ENCODE peak calls at places on chromosome 22, in four cellular contexts. I is HepG2, E is K562, H is WTC11. N is an unnamed sample.

GRCh38 chr22:22045576-22046335 is 63.2 kb upstream of the TOP3B start:
- DNase-seq in E (no peak), I (no peak), H (no peak), N (no peak)

GRCh38 chr22:22888509-22889353 is 1.1 kb downstream of the IGLL5 start:
- DNase-seq in I (no peak), E (peak), H (no peak), N (no peak)

GRCh38 chr22:41524283-41524682 is 20.0 kb downstream of the POLR3H start:
- DNase-seq in E (no peak), H (no peak), I (no peak), N (no peak)

GRCh38 chr22:27980424-27981148 is 61.5 kb upstream of the PITPNB start:
- DNase-seq in H (peak), I (no peak), E (peak), N (no peak)

GRCh38 chr22:50014053-50014501 is 1.5 kb upstream of the IL17REL start:
- DNase-seq in H (no peak), E (no peak), I (no peak), N (no peak)

GRCh38 chr22:23184764-23185113 is 4.4 kb downstream of the BCR start:
- DNase-seq in H (no peak), E (no peak), I (no peak), N (no peak)

GRCh38 chr22:41668971-41669911 is 19.4 kb downstream of the SNU13 start:
- DNase-seq in E (no peak), I (no peak), H (no peak), N (no peak)

GRCh38 chr22:45731798-45732495 is 60.3 kb downstream of the ATXN10 start:
- DNase-seq in I (peak), E (no peak), H (no peak), N (no peak)

GRCh38 chr22:26168199-26168915 is 905 bp upstream of the SEZ6L start:
- DNase-seq in H (no peak), I (no peak), E (no peak), N (no peak)

GRCh38 chr22:24950272-24950902 is 2.1 kb upstream of the KIAA1671 start:
- DNase-seq in I (peak), H (peak), E (no peak), N (peak)

GRCh38 chr22:41256254-41256897 is 15.6 kb upstream of the CHADL start:
- DNase-seq in E (no peak), H (no peak), I (no peak), N (no peak)

DNA sequence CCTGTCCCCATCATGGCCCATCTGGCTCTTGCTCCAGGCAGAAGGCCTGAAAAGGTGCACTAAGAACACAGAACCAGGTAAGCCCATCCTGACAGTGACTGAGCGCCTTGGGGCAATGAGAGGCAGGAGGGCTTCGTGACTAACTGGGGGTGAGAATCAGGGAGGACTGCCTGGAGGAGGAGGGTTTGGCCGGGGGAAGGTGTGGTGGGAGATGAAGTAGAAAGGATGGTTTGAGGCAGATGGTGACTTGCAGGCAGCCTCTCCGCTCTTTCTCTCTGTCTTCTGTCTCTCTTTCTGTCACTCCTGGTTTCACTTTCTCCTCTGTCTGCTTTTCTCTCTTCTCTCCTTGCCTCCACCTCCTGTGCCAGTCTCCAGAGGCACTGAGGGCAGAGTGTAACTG is 60.8 kb downstream of the CACNA1I start:
- DNase-seq in E (no peak), I (no peak), H (no peak), N (no peak)
- TF ChIP-seq ELF4 in E (no peak), I (no peak), H (no peak), N (no peak)

DNA sequence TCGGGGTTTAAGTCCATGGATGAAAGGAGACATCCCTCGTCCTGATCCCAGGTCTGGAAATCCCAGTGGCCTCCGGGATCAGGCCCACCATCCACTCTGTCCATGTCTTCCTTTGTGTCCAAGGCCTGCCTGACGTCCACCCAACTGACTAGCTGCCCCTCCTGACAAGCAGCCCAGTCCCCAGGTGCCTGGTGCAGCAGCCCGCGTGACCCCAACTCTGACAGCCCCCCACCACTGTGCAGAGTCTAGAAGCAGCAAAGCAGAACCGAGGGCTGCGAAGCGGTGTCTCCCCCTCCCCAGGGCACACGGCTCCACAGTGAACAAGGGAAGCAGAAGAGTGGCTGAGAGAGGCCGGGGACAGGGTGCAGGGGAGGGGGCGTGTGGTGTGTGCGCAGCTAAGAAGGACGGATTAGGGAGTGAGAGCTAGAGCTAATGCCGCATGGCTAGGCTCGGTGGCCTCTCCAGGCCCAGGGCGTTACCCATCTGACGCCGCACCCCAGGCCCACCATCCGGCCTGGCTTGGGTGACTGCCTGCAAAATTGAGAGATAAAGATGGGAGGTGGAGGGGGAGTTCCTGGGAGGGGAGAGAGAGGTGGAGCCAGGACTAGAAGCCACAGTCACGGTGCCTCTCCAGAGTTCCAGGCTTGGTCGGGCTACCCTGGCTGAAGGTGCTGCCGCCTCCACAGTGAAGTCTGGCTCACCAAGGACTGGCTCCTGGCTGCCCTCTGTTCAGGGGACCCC is 16.6 kb upstream of the BAIAP2L2 start:
- DNase-seq in E (peak), I (no peak), H (no peak), N (no peak)
- TF ChIP-seq ELF4 in E (peak), I (no peak), H (no peak), N (no peak)

GRCh38 chr22:33539202-33539901 is 380.9 kb downstream of the LARGE1 start:
- DNase-seq in I (peak), E (no peak), H (no peak), N (no peak)

GRCh38 chr22:33542153-33542552 is 378.1 kb downstream of the LARGE1 start:
- DNase-seq in E (no peak), I (peak), H (no peak), N (no peak)

GRCh38 chr22:33542722-33543121 is 377.6 kb downstream of the LARGE1 start:
- DNase-seq in H (no peak), E (no peak), I (no peak), N (no peak)

GRCh38 chr22:33539902-33540751 is 380.1 kb downstream of the LARGE1 start:
- DNase-seq in I (peak), E (no peak), H (no peak), N (no peak)

DNA sequence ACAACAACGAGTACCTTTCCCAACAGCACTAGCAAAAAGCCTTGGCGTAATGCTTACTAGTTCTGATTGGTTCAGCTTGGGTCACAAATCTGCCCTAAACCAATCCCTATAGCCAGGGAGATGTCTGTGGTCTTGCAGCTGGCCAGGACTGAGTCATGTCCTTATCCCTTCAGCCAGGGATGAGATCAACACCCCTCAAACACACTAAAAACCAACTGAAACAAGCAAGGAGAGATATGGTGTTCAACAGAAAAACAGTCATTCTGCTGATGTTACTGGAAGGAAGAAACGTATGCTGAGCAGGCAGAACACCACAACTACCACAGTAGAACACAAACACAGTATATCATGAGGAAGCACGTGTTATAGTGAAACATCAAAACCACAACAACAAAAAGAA is 375.6 kb downstream of the LARGE1 start:
- DNase-seq in I (no peak), E (no peak), H (no peak), N (no peak)
- TF ChIP-seq ELF4 in I (no peak), E (no peak), H (no peak), N (no peak)

GRCh38 chr22:37199103-37199838 is 11.2 kb upstream of the C1QTNF6 start:
- DNase-seq in H (peak), E (peak), I (peak), N (peak)
- TF ChIP-seq ELF4 in H (no peak), E (no peak), I (no peak), N (peak)

GRCh38 chr22:48938741-48939140 is 888.9 kb downstream of the BRD1 start:
- DNase-seq in I (no peak), H (no peak), E (no peak), N (no peak)

GRCh38 chr22:48940988-48941902 is 886.4 kb downstream of the BRD1 start:
- DNase-seq in H (no peak), I (no peak), E (no peak), N (no peak)

GRCh38 chr22:48941903-48942625 is 885.6 kb downstream of the BRD1 start:
- DNase-seq in I (no peak), E (no peak), H (no peak), N (no peak)

GRCh38 chr22:48940266-48940987 is 887.2 kb downstream of the BRD1 start:
- DNase-seq in I (no peak), E (no peak), H (no peak), N (no peak)

DNA sequence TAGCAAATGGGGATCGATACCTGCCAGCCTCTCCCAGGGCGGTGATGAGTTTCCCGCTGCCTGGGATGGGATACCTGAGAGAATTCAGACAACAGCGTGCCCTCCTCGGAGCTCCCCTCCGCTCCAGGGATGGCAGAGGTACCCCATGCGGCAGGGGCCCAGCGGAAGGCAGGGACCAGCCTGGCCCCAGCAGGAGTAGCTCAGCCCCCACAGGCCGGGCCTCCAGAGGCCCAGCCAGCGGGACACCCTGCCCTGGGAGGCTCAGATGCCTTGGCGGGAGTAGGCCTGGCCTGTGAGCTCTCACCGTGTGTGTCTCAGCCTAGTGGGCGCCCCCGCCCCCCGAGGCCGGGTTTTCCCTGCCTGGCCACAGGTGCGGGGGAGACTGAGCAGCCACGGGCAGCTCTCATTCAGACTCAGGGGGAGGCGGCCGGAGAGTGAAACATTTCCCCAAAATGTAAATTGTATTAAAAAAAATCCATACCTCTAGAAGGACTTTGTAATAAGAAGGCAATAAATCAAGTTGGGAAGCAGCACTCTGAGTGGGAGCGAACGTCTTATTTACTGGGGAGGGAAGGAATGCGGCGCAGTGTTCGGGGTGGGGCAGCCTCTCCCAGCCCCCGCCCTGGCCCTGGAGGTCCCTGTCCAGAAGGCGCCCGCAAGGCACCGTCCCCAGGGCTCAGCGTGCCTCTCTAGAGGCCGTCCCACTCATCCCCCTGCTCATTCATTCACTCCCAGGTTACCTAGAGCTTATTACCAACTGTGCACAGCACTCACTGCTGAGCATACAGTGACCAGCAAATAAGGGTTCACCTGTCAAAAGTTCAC is 888.0 kb downstream of the BRD1 start:
- DNase-seq in I (no peak), H (no peak), E (no peak), N (no peak)
- TF ChIP-seq ELF4 in I (no peak), H (no peak), E (no peak), N (no peak)

GRCh38 chr22:47163876-47164513 is 401.5 kb downstream of the TBC1D22A start:
- DNase-seq in E (no peak), I (no peak), H (no peak), N (no peak)

GRCh38 chr22:47161631-47162030 is 399.2 kb downstream of the TBC1D22A start:
- DNase-seq in H (peak), E (no peak), I (no peak), N (no peak)

GRCh38 chr22:47163481-47163875 is 401.0 kb downstream of the TBC1D22A start:
- DNase-seq in I (no peak), E (no peak), H (no peak), N (no peak)

GRCh38 chr22:47164514-47165337 is 402.3 kb downstream of the TBC1D22A start:
- DNase-seq in I (peak), H (no peak), E (no peak), N (no peak)

DNA sequence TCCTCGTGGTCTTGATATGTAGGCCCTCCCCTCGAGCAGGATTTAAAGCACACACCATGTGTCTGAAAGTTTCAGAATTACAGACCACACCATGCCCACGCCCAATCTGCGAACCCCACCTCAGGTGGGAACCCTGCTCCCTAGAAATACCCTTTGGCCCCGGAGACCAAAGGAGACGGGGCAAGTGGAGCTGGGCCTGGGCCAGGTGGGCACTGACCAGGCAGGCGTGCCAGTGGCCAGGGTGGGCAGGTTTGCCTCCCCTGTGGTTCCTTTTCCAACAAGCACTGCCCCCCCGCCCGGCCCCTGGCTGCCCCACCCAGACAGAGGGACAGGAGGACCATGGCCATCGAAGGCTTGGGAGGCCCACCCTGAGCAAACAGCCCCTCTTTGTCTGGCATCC is 400.4 kb downstream of the TBC1D22A start:
- DNase-seq in I (no peak), H (peak), E (no peak), N (no peak)
- TF ChIP-seq ELF4 in I (no peak), H (no peak), E (no peak), N (no peak)

GRCh38 chr22:43275545-43275981 is 67.6 kb downstream of the SCUBE1 start:
- DNase-seq in H (peak), E (peak), I (peak), N (no peak)
- TF ChIP-seq ELF4 in H (no peak), E (no peak), I (no peak), N (no peak)

DNA sequence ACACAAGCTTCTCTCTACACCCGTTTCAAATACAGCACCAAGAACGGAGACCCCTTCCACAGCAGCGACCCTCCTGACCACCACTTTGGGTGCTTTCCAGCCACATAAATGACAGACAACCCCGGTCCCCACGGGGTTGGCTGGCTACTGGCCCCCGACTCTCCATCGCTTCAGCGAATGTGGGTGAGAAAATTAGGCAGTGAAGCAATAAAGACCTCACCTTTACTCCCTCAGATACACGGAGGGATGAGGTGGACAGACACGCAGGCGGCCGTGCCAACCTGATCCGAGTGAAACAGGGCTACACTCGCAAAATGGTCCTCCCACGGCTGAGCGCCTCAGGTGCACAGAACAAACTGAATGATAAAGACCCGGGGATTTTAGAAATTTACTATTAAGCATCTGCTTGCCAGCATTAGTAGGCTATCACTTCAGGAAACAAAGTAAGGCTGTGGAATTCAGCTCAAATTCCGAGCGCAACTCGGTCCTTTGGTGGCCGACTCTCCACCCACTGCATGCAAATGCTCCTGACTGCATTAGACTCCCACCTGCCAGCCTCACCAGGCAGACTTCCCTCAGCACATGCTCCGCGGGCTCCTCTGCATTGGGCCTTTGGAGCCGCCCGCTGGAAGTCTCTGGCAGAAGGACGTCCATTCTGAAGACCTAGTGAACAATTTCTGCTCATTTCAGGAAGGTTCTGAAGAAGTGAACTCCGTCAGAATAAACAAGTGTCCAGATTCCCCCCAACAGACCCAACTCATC is 12.8 kb upstream of the EFCAB6 start:
- DNase-seq in E (no peak), H (no peak), I (no peak), N (no peak)
- TF ChIP-seq ELF4 in E (no peak), H (no peak), I (no peak), N (no peak)